ENCODE peak calls at places on chromosomes 13 and 19, in nine cellular contexts. One of them, this sample, is unnamed.
A peak's percentile ranks its signal among the peaks of the same experiment; 100 is the strongest.

GRCh38 chr19:50551713-50552187 is 16.5 kb downstream of the LRRC4B start:
- DNase-seq in nephron progenitor cell: peak; percentile 35
- DNase-seq in mesothelial cell of epicardium: no peak
- DNase-seq in fibroblast of pulmonary artery: peak; percentile 25
- DNase-seq in HL-60: no peak
- DNase-seq in stomach: no peak
- DNase-seq in endothelial cell of umbilical vein: no peak
- DNase-seq in thoracic aorta: no peak
- DNase-seq in prostate gland: no peak
- DNase-seq in this sample: no peak

GRCh38 chr19:8306235-8307054 is 1.7 kb downstream of the CD320 start:
- DNase-seq in prostate gland: peak; percentile 3
- DNase-seq in nephron progenitor cell: no peak
- DNase-seq in endothelial cell of umbilical vein: no peak
- DNase-seq in HL-60: no peak
- DNase-seq in mesothelial cell of epicardium: peak; percentile 26
- DNase-seq in thoracic aorta: no peak
- DNase-seq in stomach: peak; percentile 25
- DNase-seq in fibroblast of pulmonary artery: no peak
- DNase-seq in this sample: peak; percentile 1

GRCh38 chr13:113974304-113975281 is 717 bp upstream of the C13orf46 start:
- DNase-seq in prostate gland: no peak
- DNase-seq in mesothelial cell of epicardium: no peak
- DNase-seq in thoracic aorta: peak; percentile 1
- DNase-seq in nephron progenitor cell: no peak
- DNase-seq in fibroblast of pulmonary artery: no peak
- DNase-seq in endothelial cell of umbilical vein: no peak
- DNase-seq in stomach: no peak
- DNase-seq in HL-60: no peak
- DNase-seq in this sample: no peak

GRCh38 chr13:21075303-21076264 is 14.2 kb upstream of the LATS2 start:
- DNase-seq in HL-60: no peak
- DNase-seq in thoracic aorta: no peak
- DNase-seq in fibroblast of pulmonary artery: no peak
- DNase-seq in endothelial cell of umbilical vein: peak; percentile 59
- DNase-seq in stomach: peak; percentile 34
- DNase-seq in nephron progenitor cell: peak; percentile 76
- DNase-seq in prostate gland: no peak
- DNase-seq in mesothelial cell of epicardium: peak; percentile 66
- DNase-seq in this sample: peak; percentile 55

GRCh38 chr13:91748416-91749089 is 350.1 kb downstream of the GPC5 start:
- DNase-seq in thoracic aorta: no peak
- DNase-seq in prostate gland: no peak
- DNase-seq in HL-60: no peak
- DNase-seq in stomach: no peak
- DNase-seq in mesothelial cell of epicardium: no peak
- DNase-seq in fibroblast of pulmonary artery: no peak
- DNase-seq in nephron progenitor cell: no peak
- DNase-seq in endothelial cell of umbilical vein: no peak
- DNase-seq in this sample: no peak

GRCh38 chr13:98999635-98999952 is 21.7 kb upstream of the DOCK9 start:
- DNase-seq in fibroblast of pulmonary artery: peak; percentile 54
- DNase-seq in stomach: no peak
- DNase-seq in HL-60: no peak
- DNase-seq in mesothelial cell of epicardium: no peak
- DNase-seq in prostate gland: no peak
- DNase-seq in endothelial cell of umbilical vein: peak; percentile 78
- DNase-seq in thoracic aorta: no peak
- DNase-seq in nephron progenitor cell: no peak
- DNase-seq in this sample: no peak

GRCh38 chr19:34963531-34964406 is at the start of gene ZNF792:
- DNase-seq in stomach: peak; percentile 70
- DNase-seq in endothelial cell of umbilical vein: peak; percentile 79
- DNase-seq in HL-60: no peak
- DNase-seq in mesothelial cell of epicardium: peak; percentile 74
- DNase-seq in fibroblast of pulmonary artery: peak; percentile 62
- DNase-seq in prostate gland: peak; percentile 32
- DNase-seq in nephron progenitor cell: peak; percentile 79
- DNase-seq in thoracic aorta: no peak
- DNase-seq in this sample: peak; percentile 66

GRCh38 chr19:33245948-33246728 is 20.5 kb upstream of the SLC7A10 start:
- DNase-seq in stomach: no peak
- DNase-seq in endothelial cell of umbilical vein: no peak
- DNase-seq in thoracic aorta: no peak
- DNase-seq in prostate gland: no peak
- DNase-seq in nephron progenitor cell: no peak
- DNase-seq in fibroblast of pulmonary artery: peak; percentile 31
- DNase-seq in HL-60: no peak
- DNase-seq in mesothelial cell of epicardium: no peak
- DNase-seq in this sample: no peak

GRCh38 chr13:34817246-34817645 is 124.8 kb upstream of the NBEA start:
- DNase-seq in stomach: no peak
- DNase-seq in endothelial cell of umbilical vein: no peak
- DNase-seq in nephron progenitor cell: no peak
- DNase-seq in thoracic aorta: no peak
- DNase-seq in mesothelial cell of epicardium: no peak
- DNase-seq in HL-60: no peak
- DNase-seq in fibroblast of pulmonary artery: no peak
- DNase-seq in prostate gland: no peak
- DNase-seq in this sample: no peak

DNA sequence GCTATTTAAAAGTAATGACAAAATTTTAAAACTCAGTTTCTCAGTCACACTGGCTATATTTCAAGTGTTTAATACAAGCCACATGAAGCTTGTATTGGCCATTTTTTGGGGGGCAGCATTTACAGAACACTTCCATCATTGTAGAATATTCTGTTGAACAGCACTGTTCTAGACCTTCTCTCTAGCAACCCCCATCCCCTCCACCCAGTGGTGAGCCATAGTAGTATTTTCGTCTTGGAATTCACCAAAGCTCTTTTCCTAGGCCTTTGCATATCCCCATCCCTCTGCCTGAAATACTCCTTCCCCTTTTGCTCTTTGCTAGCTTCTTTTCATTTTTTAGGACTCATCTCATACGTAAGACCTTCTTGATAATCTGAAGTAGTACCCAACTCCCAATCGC is 99.5 kb downstream of the ZC3H13 start:
- DNase-seq in endothelial cell of umbilical vein: no peak
- DNase-seq in thoracic aorta: no peak
- DNase-seq in mesothelial cell of epicardium: no peak
- DNase-seq in fibroblast of pulmonary artery: no peak
- DNase-seq in stomach: no peak
- DNase-seq in nephron progenitor cell: no peak
- DNase-seq in prostate gland: no peak
- DNase-seq in HL-60: no peak
- DNase-seq in this sample: no peak
- TF ChIP-seq CTCF in endothelial cell of umbilical vein: no peak
- TF ChIP-seq CTCF in thoracic aorta: no peak
- TF ChIP-seq CTCF in mesothelial cell of epicardium: no peak
- TF ChIP-seq CTCF in fibroblast of pulmonary artery: no peak
- TF ChIP-seq CTCF in stomach: no peak
- TF ChIP-seq CTCF in nephron progenitor cell: no peak
- TF ChIP-seq CTCF in prostate gland: no peak
- TF ChIP-seq CTCF in HL-60: no peak
- TF ChIP-seq CTCF in this sample: no peak

GRCh38 chr19:53892981-53893325 is 11.0 kb downstream of the PRKCG start:
- DNase-seq in thoracic aorta: no peak
- DNase-seq in nephron progenitor cell: peak; percentile 56
- DNase-seq in mesothelial cell of epicardium: no peak
- DNase-seq in endothelial cell of umbilical vein: no peak
- DNase-seq in HL-60: no peak
- DNase-seq in prostate gland: no peak
- DNase-seq in fibroblast of pulmonary artery: no peak
- DNase-seq in stomach: no peak
- DNase-seq in this sample: no peak
- TF ChIP-seq CTCF in thoracic aorta: no peak
- TF ChIP-seq CTCF in nephron progenitor cell: no peak
- TF ChIP-seq CTCF in mesothelial cell of epicardium: no peak
- TF ChIP-seq CTCF in endothelial cell of umbilical vein: no peak
- TF ChIP-seq CTCF in HL-60: no peak
- TF ChIP-seq CTCF in prostate gland: no peak
- TF ChIP-seq CTCF in fibroblast of pulmonary artery: no peak
- TF ChIP-seq CTCF in stomach: no peak
- TF ChIP-seq CTCF in this sample: no peak

DNA sequence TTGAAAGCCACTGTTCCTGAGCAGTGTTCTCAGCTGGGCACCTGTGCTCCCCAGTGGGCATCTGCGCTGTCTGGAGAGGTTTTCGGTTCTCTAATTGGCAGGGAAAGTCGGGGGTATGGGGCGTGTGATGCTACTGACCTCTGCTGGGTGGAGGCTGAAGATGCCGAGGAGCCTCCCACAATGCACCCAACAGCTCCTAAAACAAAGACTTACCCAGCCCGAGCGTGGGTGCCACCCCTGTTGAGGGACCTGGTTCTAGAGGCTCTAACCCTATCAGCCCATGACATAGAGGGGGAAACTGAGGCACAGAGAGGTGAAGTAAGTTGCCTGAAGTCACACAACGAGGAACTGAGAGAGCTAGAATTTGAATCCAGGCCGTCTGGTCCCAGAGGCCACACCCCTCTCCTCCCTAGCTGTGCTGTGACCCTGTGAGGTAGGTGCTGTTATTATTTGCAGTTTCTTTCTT is 2.3 kb downstream of the SPACA4 start:
- DNase-seq in prostate gland: no peak
- DNase-seq in nephron progenitor cell: no peak
- DNase-seq in thoracic aorta: no peak
- DNase-seq in mesothelial cell of epicardium: no peak
- DNase-seq in HL-60: no peak
- DNase-seq in fibroblast of pulmonary artery: peak; percentile 49
- DNase-seq in endothelial cell of umbilical vein: no peak
- DNase-seq in stomach: no peak
- DNase-seq in this sample: no peak
- TF ChIP-seq CTCF in prostate gland: no peak
- TF ChIP-seq CTCF in nephron progenitor cell: peak; percentile 30
- TF ChIP-seq CTCF in thoracic aorta: no peak
- TF ChIP-seq CTCF in mesothelial cell of epicardium: no peak
- TF ChIP-seq CTCF in HL-60: peak; percentile 89
- TF ChIP-seq CTCF in fibroblast of pulmonary artery: peak; percentile 45
- TF ChIP-seq CTCF in endothelial cell of umbilical vein: peak; percentile 39
- TF ChIP-seq CTCF in stomach: no peak
- TF ChIP-seq CTCF in this sample: peak; percentile 50

GRCh38 chr13:97386832-97387486 is 47.0 kb upstream of the RAP2A start:
- DNase-seq in mesothelial cell of epicardium: no peak
- DNase-seq in nephron progenitor cell: no peak
- DNase-seq in stomach: no peak
- DNase-seq in thoracic aorta: no peak
- DNase-seq in HL-60: no peak
- DNase-seq in endothelial cell of umbilical vein: no peak
- DNase-seq in prostate gland: no peak
- DNase-seq in fibroblast of pulmonary artery: no peak
- DNase-seq in this sample: no peak
- TF ChIP-seq CTCF in mesothelial cell of epicardium: no peak
- TF ChIP-seq CTCF in nephron progenitor cell: no peak
- TF ChIP-seq CTCF in stomach: no peak
- TF ChIP-seq CTCF in thoracic aorta: no peak
- TF ChIP-seq CTCF in HL-60: no peak
- TF ChIP-seq CTCF in endothelial cell of umbilical vein: no peak
- TF ChIP-seq CTCF in prostate gland: no peak
- TF ChIP-seq CTCF in fibroblast of pulmonary artery: no peak
- TF ChIP-seq CTCF in this sample: no peak

DNA sequence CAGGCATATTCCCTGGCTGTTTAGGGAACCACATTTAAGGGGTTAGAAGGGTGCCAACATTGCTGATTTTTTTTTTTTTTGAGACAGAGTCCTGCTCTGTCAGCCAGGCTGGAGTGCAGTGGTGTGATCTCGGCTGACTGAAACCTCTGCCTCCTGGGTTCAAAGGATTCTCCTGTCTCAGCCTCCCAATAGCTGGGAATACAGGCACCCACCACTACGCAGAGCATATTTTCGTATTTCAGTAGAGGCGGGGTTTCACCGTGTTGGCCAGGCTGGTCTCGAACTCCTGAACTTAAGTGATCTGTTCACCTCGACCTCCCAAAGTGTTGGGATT is 7.8 kb upstream of the CRX start:
- DNase-seq in nephron progenitor cell: no peak
- DNase-seq in fibroblast of pulmonary artery: no peak
- DNase-seq in stomach: no peak
- DNase-seq in thoracic aorta: no peak
- DNase-seq in endothelial cell of umbilical vein: no peak
- DNase-seq in mesothelial cell of epicardium: no peak
- DNase-seq in prostate gland: no peak
- DNase-seq in HL-60: no peak
- DNase-seq in this sample: no peak
- TF ChIP-seq CTCF in nephron progenitor cell: no peak
- TF ChIP-seq CTCF in fibroblast of pulmonary artery: no peak
- TF ChIP-seq CTCF in stomach: no peak
- TF ChIP-seq CTCF in thoracic aorta: no peak
- TF ChIP-seq CTCF in endothelial cell of umbilical vein: no peak
- TF ChIP-seq CTCF in mesothelial cell of epicardium: no peak
- TF ChIP-seq CTCF in prostate gland: no peak
- TF ChIP-seq CTCF in HL-60: no peak
- TF ChIP-seq CTCF in this sample: peak; percentile 2

GRCh38 chr19:51628153-51628939 is 1.9 kb downstream of the SIGLEC5 start:
- DNase-seq in fibroblast of pulmonary artery: no peak
- DNase-seq in prostate gland: no peak
- DNase-seq in nephron progenitor cell: no peak
- DNase-seq in stomach: no peak
- DNase-seq in thoracic aorta: no peak
- DNase-seq in mesothelial cell of epicardium: no peak
- DNase-seq in HL-60: no peak
- DNase-seq in endothelial cell of umbilical vein: no peak
- DNase-seq in this sample: no peak
- TF ChIP-seq CTCF in fibroblast of pulmonary artery: no peak
- TF ChIP-seq CTCF in prostate gland: no peak
- TF ChIP-seq CTCF in nephron progenitor cell: no peak
- TF ChIP-seq CTCF in stomach: no peak
- TF ChIP-seq CTCF in thoracic aorta: no peak
- TF ChIP-seq CTCF in mesothelial cell of epicardium: no peak
- TF ChIP-seq CTCF in HL-60: no peak
- TF ChIP-seq CTCF in endothelial cell of umbilical vein: no peak
- TF ChIP-seq CTCF in this sample: no peak

GRCh38 chr19:2064788-2065524 is 13.9 kb upstream of the MKNK2 start:
- DNase-seq in thoracic aorta: no peak
- DNase-seq in prostate gland: no peak
- DNase-seq in endothelial cell of umbilical vein: no peak
- DNase-seq in HL-60: no peak
- DNase-seq in stomach: no peak
- DNase-seq in mesothelial cell of epicardium: no peak
- DNase-seq in fibroblast of pulmonary artery: no peak
- DNase-seq in nephron progenitor cell: no peak
- DNase-seq in this sample: no peak
- TF ChIP-seq CTCF in thoracic aorta: no peak
- TF ChIP-seq CTCF in prostate gland: no peak
- TF ChIP-seq CTCF in endothelial cell of umbilical vein: no peak
- TF ChIP-seq CTCF in HL-60: no peak
- TF ChIP-seq CTCF in stomach: no peak
- TF ChIP-seq CTCF in mesothelial cell of epicardium: no peak
- TF ChIP-seq CTCF in fibroblast of pulmonary artery: no peak
- TF ChIP-seq CTCF in nephron progenitor cell: no peak
- TF ChIP-seq CTCF in this sample: no peak

This sample was measured in neural crest cell.